ENCODE peak calls at places on chromosomes 1 and 21, in nine cellular contexts. N is hepatocyte, C is HCT116, H is A673, E is neural progenitor cell, J is PC-9, L is fibroblast of lung, S is K562, X is keratinocyte. D is an unnamed sample.
A peak's percentile ranks its signal among the peaks of the same experiment; 100 is the strongest.

GRCh38 chr1:7641587-7642417 is 129.3 kb upstream of the VAMP3 start:
- DNase-seq in H (no peak), E (peak; percentile 38), J (no peak), N (no peak), C (no peak), L (no peak), S (no peak), X (no peak), D (no peak)

GRCh38 chr21:14675774-14676530 is 129.8 kb upstream of the SAMSN1 start:
- DNase-seq in H (no peak), X (no peak), L (no peak), E (no peak), N (no peak), C (no peak), S (peak; percentile 67), J (no peak), D (no peak)

GRCh38 chr1:11550664-11551283 is 71.8 kb downstream of the DISP3 start:
- DNase-seq in J (peak; percentile 51), E (peak; percentile 97), C (peak; percentile 38), L (peak; percentile 77), S (peak; percentile 91), H (peak; percentile 86), X (no peak), N (peak; percentile 92), D (peak; percentile 83)

GRCh38 chr1:209577346-209577745 is 6.2 kb upstream of the CAMK1G start:
- DNase-seq in L (no peak), N (no peak), X (no peak), E (no peak), S (no peak), C (no peak), H (no peak), J (no peak), D (peak; percentile 40)

GRCh38 chr1:162033445-162033844 is 9.8 kb upstream of the OLFML2B start:
- DNase-seq in C (no peak), J (no peak), H (no peak), E (no peak), S (no peak), N (no peak), X (no peak), L (no peak), D (no peak)

GRCh38 chr1:89808429-89809117 is 12.3 kb upstream of the LRRC8D start:
- DNase-seq in E (peak; percentile 42), X (no peak), J (peak; percentile 99), L (peak; percentile 21), S (no peak), N (peak; percentile 13), C (no peak), H (no peak), D (peak; percentile 76)

GRCh38 chr1:71521655-71522264 is 440.9 kb upstream of the ZRANB2 start:
- DNase-seq in L (peak; percentile 71), X (no peak), H (peak; percentile 66), N (peak; percentile 49), J (no peak), C (no peak), E (peak; percentile 45), S (peak; percentile 6), D (peak; percentile 66)

GRCh38 chr21:31347435-31348032 is 3.5 kb upstream of the TIAM1 start:
- DNase-seq in X (no peak), N (peak; percentile 40), J (no peak), H (peak; percentile 41), E (peak; percentile 23), C (no peak), S (peak; percentile 43), L (peak; percentile 59), D (peak; percentile 47)

GRCh38 chr1:36269408-36269838 is 36.7 kb upstream of the SH3D21 start:
- DNase-seq in H (no peak), C (no peak), L (peak; percentile 28), N (peak; percentile 42), S (no peak), J (no peak), E (no peak), X (no peak), D (peak; percentile 62)

GRCh38 chr1:245007686-245008085 is 143.3 kb upstream of the HNRNPU start:
- DNase-seq in E (no peak), X (no peak), L (no peak), C (no peak), S (peak; percentile 28), N (no peak), H (no peak), J (no peak), D (no peak)

GRCh38 chr1:39609618-39610331 is 29.7 kb downstream of the HEYL start:
- DNase-seq in E (peak; percentile 86), C (peak; percentile 50), J (no peak), N (peak; percentile 72), L (peak; percentile 29), S (peak; percentile 72), X (no peak), H (peak; percentile 69), D (peak; percentile 53)

GRCh38 chr1:77126309-77126708 is 92.9 kb downstream of the PIGK start:
- DNase-seq in H (peak; percentile 68), L (peak; percentile 88), J (peak; percentile 68), N (peak; percentile 79), C (peak; percentile 73), E (peak; percentile 78), X (no peak), S (peak; percentile 56), D (peak; percentile 86)

GRCh38 chr1:87796521-87796920 is 467.8 kb downstream of the LMO4 start:
- DNase-seq in X (no peak), H (no peak), S (no peak), C (no peak), J (no peak), N (peak; percentile 26), L (no peak), E (no peak), D (no peak)

GRCh38 chr1:209101106-209101505 is 482.4 kb upstream of the CAMK1G start:
- DNase-seq in L (no peak), E (no peak), J (no peak), X (no peak), C (no peak), N (no peak), S (no peak), H (no peak), D (no peak)

GRCh38 chr21:44812640-44813039 is 5.2 kb downstream of the SUMO3 start:
- DNase-seq in H (no peak), J (no peak), X (no peak), S (no peak), E (no peak), C (no peak), N (no peak), L (no peak), D (no peak)

GRCh38 chr1:233326995-233327937 is at the start of gene MAP3K21:
- DNase-seq in S (peak; percentile 81), X (peak; percentile 78), N (peak; percentile 94), C (peak; percentile 95), E (peak; percentile 89), H (peak; percentile 63), J (peak; percentile 83), L (peak; percentile 8), D (peak; percentile 37)
- TF ChIP-seq EZH2 in S (no peak), X (no peak), N (no peak), C (no peak), E (no peak), H (no peak), J (no peak), L (no peak), D (no peak)

DNA sequence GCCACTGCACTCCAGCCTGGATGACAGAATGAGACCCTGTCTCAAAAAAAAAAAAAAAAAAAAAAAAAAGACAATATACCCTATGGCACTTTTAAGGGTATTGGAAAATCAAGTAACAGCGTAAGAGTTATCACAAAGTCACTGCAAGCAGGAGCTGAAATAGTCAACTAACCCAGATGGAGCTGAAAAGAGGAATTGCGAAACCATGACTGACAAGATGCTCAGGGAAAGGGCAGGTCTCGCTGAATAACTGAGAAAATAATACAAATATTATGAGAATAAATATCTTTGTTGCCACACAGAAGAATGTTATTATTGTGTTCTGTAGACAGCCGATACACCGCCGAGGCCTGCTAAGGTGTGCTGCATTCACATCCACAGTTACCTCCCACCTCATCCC is 17.8 kb downstream of the HLCS start:
- DNase-seq in E (no peak), S (no peak), X (no peak), N (no peak), C (no peak), L (peak; percentile 56), J (no peak), H (no peak), D (peak; percentile 6)
- H3K4me1 ChIP-seq in E (peaks cover 13% of the 10 kb centered on the region), S (no peaks in the 10 kb centered on the region), X (peaks cover 6% of the 10 kb centered on the region), N (no peaks in the 10 kb centered on the region), C (no peaks in the 10 kb centered on the region), L (no peaks in the 10 kb centered on the region), J (no peaks in the 10 kb centered on the region), H (no peaks in the 10 kb centered on the region), D (peaks cover 8% of the 10 kb centered on the region)

DNA sequence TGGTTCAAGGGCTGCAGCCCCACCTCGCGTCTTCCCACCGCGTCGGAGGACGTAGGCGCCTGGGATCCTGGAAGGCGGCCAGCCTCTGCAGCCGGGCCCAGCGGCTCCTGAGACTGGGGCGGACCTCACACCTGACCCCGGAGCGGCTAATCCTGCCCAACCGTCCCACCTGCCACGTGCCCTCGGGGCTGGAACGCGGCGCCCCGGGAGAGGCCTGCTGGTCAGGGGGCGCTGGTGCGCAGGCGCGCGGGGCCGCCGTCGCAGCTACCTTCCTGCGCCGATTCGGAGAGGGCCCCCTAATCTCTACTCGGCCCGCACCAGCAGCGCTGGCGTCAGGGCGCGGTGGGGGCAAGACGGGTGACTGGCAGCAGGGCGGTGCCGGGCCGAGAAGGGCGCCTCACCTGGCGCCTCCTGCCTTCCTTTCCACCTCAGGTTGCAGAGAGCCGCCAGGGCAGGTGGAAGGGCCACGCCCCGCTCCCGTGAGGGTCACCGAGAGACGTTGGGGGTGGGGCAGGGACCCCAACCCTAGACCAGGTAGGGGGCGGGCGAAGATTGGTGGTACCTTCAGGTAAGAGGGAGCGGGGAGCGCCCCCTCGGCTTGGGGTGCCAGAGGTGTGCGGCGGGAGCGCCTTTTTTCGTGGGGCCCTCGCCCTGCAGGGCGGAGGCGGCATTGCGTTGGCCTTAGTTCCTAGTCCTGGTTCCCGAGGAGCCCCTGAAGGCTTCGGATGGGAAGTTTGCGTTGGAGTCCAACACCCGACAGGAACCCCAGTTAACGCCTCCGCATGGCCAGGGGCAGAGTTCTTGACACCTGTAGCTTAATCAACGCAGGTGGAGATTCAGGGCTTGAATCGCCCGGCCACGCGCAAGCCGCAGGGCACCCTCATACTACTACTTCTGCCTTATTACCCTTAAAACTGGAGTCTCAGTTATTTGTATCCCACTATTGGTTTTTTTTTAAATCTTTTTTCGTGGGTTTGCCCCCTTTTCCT is at the start of gene TDRD5:
- DNase-seq in J (no peak), C (no peak), N (no peak), H (peak; percentile 31), L (no peak), S (no peak), X (no peak), E (peak; percentile 10), D (no peak)
- TF ChIP-seq EZH2 in J (no peak), C (no peak), N (no peak), H (no peak), L (no peak), S (no peak), X (no peak), E (no peak), D (no peak)

DNA sequence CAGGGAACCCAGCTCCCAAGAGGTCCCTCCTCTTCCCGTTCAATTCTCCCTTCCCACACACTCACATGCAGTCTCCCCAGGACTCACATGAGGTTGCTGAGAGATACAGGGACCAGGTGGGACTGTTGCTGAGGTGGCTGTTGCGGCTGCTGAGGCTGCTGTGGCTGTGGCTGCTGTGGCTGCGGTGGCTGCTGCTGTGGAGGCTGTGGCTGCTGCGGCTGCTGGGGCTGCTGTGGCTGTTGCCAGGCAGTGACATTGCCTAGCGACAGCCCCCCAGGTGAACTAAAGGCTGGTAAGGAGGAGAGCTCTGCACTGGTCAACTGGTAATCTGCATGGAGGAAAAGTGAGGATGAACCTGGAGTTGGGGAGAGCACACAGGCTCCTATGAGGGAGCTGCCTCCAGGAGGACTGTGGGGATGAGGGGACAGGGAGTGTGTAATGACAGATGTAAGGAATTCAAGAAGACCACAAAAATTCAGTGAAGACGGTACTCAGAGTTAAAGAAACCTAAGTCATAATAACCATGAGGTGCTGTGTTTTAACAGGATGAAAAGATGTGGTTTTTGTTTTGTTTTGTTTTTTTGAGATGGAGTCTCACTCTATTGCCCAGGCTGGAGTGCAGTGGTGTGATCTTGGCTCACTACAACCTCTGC is 31.8 kb downstream of the MEF2D start:
- DNase-seq in X (no peak), C (no peak), H (no peak), N (no peak), E (no peak), J (peak; percentile 16), L (no peak), S (no peak), D (no peak)
- H3K4me1 ChIP-seq in X (peaks cover 26% of the 10 kb centered on the region), C (peaks cover 7% of the 10 kb centered on the region), H (no peaks in the 10 kb centered on the region), N (peaks cover 15% of the 10 kb centered on the region), E (no peaks in the 10 kb centered on the region), J (peaks cover 49% of the 10 kb centered on the region), L (peaks cover 19% of the 10 kb centered on the region), S (peaks cover 8% of the 10 kb centered on the region), D (peaks cover 20% of the 10 kb centered on the region)

D was measured in GM23248.